ENCODE peak calls at places on chromosomes 6 and 20, in ten cellular contexts. N is astrocyte of the spinal cord; C is NCI-H510A treated with DMSO at 0.1 percent for 48 hours; A is CD4-positive, CD25-positive, alpha-beta regulatory T cell; K is psoas muscle; Q is spleen; G is Right ventricle myocardium superior; B is SK-N-SH; I is activated effector memory CD4-positive, alpha-beta T cell treated with Interleukin-2 at 50 U/mL for 16 hours; J is GM04504. E is an unnamed sample.

GRCh38 chr6:112780498-112781096 is 433.5 kb downstream of the RFPL4B start:
- DNase-seq in N (peak; percentile 88), C (peak; percentile 4), A (no peak), K (peak; percentile 48), Q (no peak), G (peak; percentile 45), B (peak; percentile 50), I (no peak), J (peak; percentile 69), E (no peak)

GRCh38 chr6:93036835-93037234 is 382.5 kb downstream of the EPHA7 start:
- DNase-seq in N (peak; percentile 32), C (no peak), A (no peak), K (no peak), Q (no peak), G (no peak), B (no peak), I (no peak), J (no peak), E (no peak)

GRCh38 chr20:40666336-40666735 is 22.7 kb downstream of the MAFB start:
- DNase-seq in N (no peak), C (no peak), A (no peak), K (no peak), Q (no peak), G (no peak), B (no peak), I (no peak), J (no peak), E (no peak)

GRCh38 chr6:126033696-126034095 is 47.4 kb downstream of the TRMT11 start:
- DNase-seq in N (peak; percentile 92), C (peak; percentile 18), A (no peak), K (no peak), Q (no peak), G (no peak), B (peak; percentile 41), I (no peak), J (peak; percentile 83), E (no peak)

GRCh38 chr6:130749402-130749801 is 77.8 kb upstream of the SMLR1 start:
- DNase-seq in N (no peak), C (no peak), A (no peak), K (no peak), Q (no peak), G (no peak), B (no peak), I (no peak), J (no peak), E (no peak)

GRCh38 chr20:8144282-8145245 is 12.5 kb downstream of the PLCB1 start:
- DNase-seq in N (peak; percentile 93), C (no peak), A (no peak), K (no peak), Q (no peak), G (no peak), B (no peak), I (no peak), J (peak; percentile 82), E (peak; percentile 42)

GRCh38 chr20:39103732-39104131 is 141.6 kb downstream of the DHX35 start:
- DNase-seq in N (no peak), C (no peak), A (no peak), K (no peak), Q (no peak), G (no peak), B (no peak), I (no peak), J (no peak), E (no peak)

GRCh38 chr6:21023210-21023609 is 489.0 kb downstream of the CDKAL1 start:
- DNase-seq in N (no peak), C (peak; percentile 44), A (no peak), K (no peak), Q (no peak), G (no peak), B (no peak), I (no peak), J (no peak), E (no peak)

GRCh38 chr20:61635721-61636455 is 383.8 kb downstream of the CDH4 start:
- DNase-seq in N (no peak), C (no peak), A (no peak), K (no peak), Q (no peak), G (peak; percentile 2), B (no peak), I (no peak), J (no peak), E (no peak)

GRCh38 chr6:132062626-132063025 is 111.5 kb upstream of the CCN2 start:
- DNase-seq in N (no peak), C (no peak), A (no peak), K (no peak), Q (no peak), G (no peak), B (no peak), I (no peak), J (no peak), E (no peak)

GRCh38 chr6:159163901-159164370 is 5.3 kb upstream of the FNDC1 start:
- DNase-seq in N (peak; percentile 71), C (no peak), A (no peak), K (no peak), Q (no peak), G (no peak), B (no peak), I (no peak), J (no peak), E (no peak)

E was measured in immature natural killer cell.